ENCODE peak calls at places on chromosomes 6 and 20, in nine cellular contexts. One of them, this sample, is unnamed. For H3K4me1, the result is how much of the 10 kb centered on the place peaks cover.

GRCh38 chr6:11536795-11537194 is 754 bp upstream of the TMEM170B start:
- DNase-seq in uterus: peak
- DNase-seq in spleen: peak
- DNase-seq in H1: no peak
- DNase-seq in endothelial cell of umbilical vein: no peak
- DNase-seq in adrenal gland: no peak
- DNase-seq in IMR-90: no peak
- DNase-seq in A549: no peak
- DNase-seq in upper lobe of left lung: no peak
- DNase-seq in this sample: no peak

GRCh38 chr6:35675871-35676459 is 12.8 kb downstream of the FKBP5 start:
- DNase-seq in uterus: no peak
- DNase-seq in spleen: no peak
- DNase-seq in H1: no peak
- DNase-seq in endothelial cell of umbilical vein: no peak
- DNase-seq in adrenal gland: no peak
- DNase-seq in IMR-90: no peak
- DNase-seq in A549: no peak
- DNase-seq in upper lobe of left lung: no peak
- DNase-seq in this sample: no peak

GRCh38 chr20:51388227-51388626 is 154.3 kb downstream of the NFATC2 start:
- DNase-seq in uterus: no peak
- DNase-seq in spleen: no peak
- DNase-seq in H1: no peak
- DNase-seq in endothelial cell of umbilical vein: peak
- DNase-seq in adrenal gland: no peak
- DNase-seq in IMR-90: peak
- DNase-seq in A549: peak
- DNase-seq in upper lobe of left lung: no peak
- DNase-seq in this sample: no peak

GRCh38 chr6:169115632-169116031 is 138.0 kb downstream of the THBS2 start:
- DNase-seq in uterus: no peak
- DNase-seq in spleen: no peak
- DNase-seq in H1: no peak
- DNase-seq in endothelial cell of umbilical vein: no peak
- DNase-seq in adrenal gland: no peak
- DNase-seq in IMR-90: peak
- DNase-seq in A549: no peak
- DNase-seq in upper lobe of left lung: no peak
- DNase-seq in this sample: no peak

GRCh38 chr6:35972471-35972985 is 51.6 kb upstream of the SRPK1 start:
- DNase-seq in uterus: no peak
- DNase-seq in spleen: no peak
- DNase-seq in H1: no peak
- DNase-seq in endothelial cell of umbilical vein: no peak
- DNase-seq in adrenal gland: peak
- DNase-seq in IMR-90: no peak
- DNase-seq in A549: peak
- DNase-seq in upper lobe of left lung: no peak
- DNase-seq in this sample: no peak

GRCh38 chr20:1467355-1468116 is 887 bp upstream of the NSFL1C start:
- DNase-seq in uterus: no peak
- DNase-seq in spleen: peak
- DNase-seq in H1: no peak
- DNase-seq in endothelial cell of umbilical vein: no peak
- DNase-seq in adrenal gland: no peak
- DNase-seq in IMR-90: no peak
- DNase-seq in A549: no peak
- DNase-seq in upper lobe of left lung: no peak
- DNase-seq in this sample: peak

GRCh38 chr6:3751730-3752537 is 421 bp upstream of the PXDC1 start:
- DNase-seq in uterus: peak
- DNase-seq in spleen: peak
- DNase-seq in H1: no peak
- DNase-seq in endothelial cell of umbilical vein: peak
- DNase-seq in adrenal gland: peak
- DNase-seq in IMR-90: peak
- DNase-seq in A549: peak
- DNase-seq in upper lobe of left lung: peak
- DNase-seq in this sample: peak

GRCh38 chr6:156689656-156690055 is 87.5 kb upstream of the ARID1B start:
- DNase-seq in uterus: no peak
- DNase-seq in spleen: no peak
- DNase-seq in H1: no peak
- DNase-seq in endothelial cell of umbilical vein: no peak
- DNase-seq in adrenal gland: peak
- DNase-seq in IMR-90: no peak
- DNase-seq in A549: no peak
- DNase-seq in upper lobe of left lung: no peak
- DNase-seq in this sample: no peak

DNA sequence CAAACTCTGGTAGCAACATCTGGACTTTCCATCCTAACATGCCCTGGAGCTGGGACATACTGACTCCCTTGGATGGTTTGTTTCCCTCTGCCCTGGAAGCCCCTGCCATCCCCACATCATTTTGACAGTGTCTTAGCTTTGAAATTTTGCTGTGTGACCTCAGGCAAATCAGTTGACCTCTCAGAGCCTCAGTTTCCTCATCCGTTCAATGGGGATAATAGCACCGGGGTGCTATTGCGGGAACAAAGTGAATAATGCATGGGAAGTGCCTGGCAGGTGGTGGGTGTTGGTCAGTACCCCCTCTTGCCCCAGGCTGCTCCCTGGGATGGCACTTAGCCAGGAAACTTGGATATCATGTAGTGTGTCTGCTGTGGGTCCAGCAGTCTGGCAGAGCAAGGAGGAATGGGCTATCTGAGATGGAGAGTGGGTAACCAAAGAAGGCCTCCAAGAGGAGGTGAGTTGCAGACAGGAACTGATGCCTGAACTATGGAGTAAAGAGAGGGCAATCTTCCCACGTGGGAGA is 88.6 kb downstream of the MRPL14 start:
- DNase-seq in uterus: no peak
- DNase-seq in spleen: no peak
- DNase-seq in H1: no peak
- DNase-seq in endothelial cell of umbilical vein: no peak
- DNase-seq in adrenal gland: peak
- DNase-seq in IMR-90: no peak
- DNase-seq in A549: no peak
- DNase-seq in upper lobe of left lung: no peak
- DNase-seq in this sample: no peak
- H3K4me1 ChIP-seq in uterus: under half
- H3K4me1 ChIP-seq in spleen: under half
- H3K4me1 ChIP-seq in H1: under half
- H3K4me1 ChIP-seq in endothelial cell of umbilical vein: under half
- H3K4me1 ChIP-seq in adrenal gland: under half
- H3K4me1 ChIP-seq in IMR-90: under half
- H3K4me1 ChIP-seq in A549: half or more
- H3K4me1 ChIP-seq in upper lobe of left lung: under half
- H3K4me1 ChIP-seq in this sample: under half

GRCh38 chr20:32971703-32972161 is 32.5 kb downstream of the SUN5 start:
- DNase-seq in uterus: no peak
- DNase-seq in spleen: no peak
- DNase-seq in H1: no peak
- DNase-seq in endothelial cell of umbilical vein: no peak
- DNase-seq in adrenal gland: no peak
- DNase-seq in IMR-90: no peak
- DNase-seq in A549: no peak
- DNase-seq in upper lobe of left lung: no peak
- DNase-seq in this sample: no peak

GRCh38 chr20:32970115-32970972 is 33.9 kb downstream of the SUN5 start:
- DNase-seq in uterus: no peak
- DNase-seq in spleen: no peak
- DNase-seq in H1: no peak
- DNase-seq in endothelial cell of umbilical vein: no peak
- DNase-seq in adrenal gland: no peak
- DNase-seq in IMR-90: no peak
- DNase-seq in A549: no peak
- DNase-seq in upper lobe of left lung: no peak
- DNase-seq in this sample: no peak

GRCh38 chr20:32973077-32973717 is 31.0 kb downstream of the SUN5 start:
- DNase-seq in uterus: no peak
- DNase-seq in spleen: no peak
- DNase-seq in H1: no peak
- DNase-seq in endothelial cell of umbilical vein: no peak
- DNase-seq in adrenal gland: no peak
- DNase-seq in IMR-90: no peak
- DNase-seq in A549: no peak
- DNase-seq in upper lobe of left lung: no peak
- DNase-seq in this sample: no peak

GRCh38 chr20:32970973-32971300 is 33.3 kb downstream of the SUN5 start:
- DNase-seq in uterus: no peak
- DNase-seq in spleen: no peak
- DNase-seq in H1: no peak
- DNase-seq in endothelial cell of umbilical vein: no peak
- DNase-seq in adrenal gland: no peak
- DNase-seq in IMR-90: no peak
- DNase-seq in A549: no peak
- DNase-seq in upper lobe of left lung: no peak
- DNase-seq in this sample: no peak

GRCh38 chr20:32972181-32973076 is 31.8 kb downstream of the SUN5 start:
- DNase-seq in uterus: no peak
- DNase-seq in spleen: peak
- DNase-seq in H1: no peak
- DNase-seq in endothelial cell of umbilical vein: peak
- DNase-seq in adrenal gland: no peak
- DNase-seq in IMR-90: no peak
- DNase-seq in A549: no peak
- DNase-seq in upper lobe of left lung: no peak
- DNase-seq in this sample: no peak
- TF ChIP-seq POLR2A in uterus: no peak
- TF ChIP-seq POLR2A in spleen: no peak
- TF ChIP-seq POLR2A in H1: no peak
- TF ChIP-seq POLR2A in endothelial cell of umbilical vein: no peak
- TF ChIP-seq POLR2A in adrenal gland: no peak
- TF ChIP-seq POLR2A in IMR-90: no peak
- TF ChIP-seq POLR2A in A549: no peak
- TF ChIP-seq POLR2A in upper lobe of left lung: no peak
- TF ChIP-seq POLR2A in this sample: no peak

DNA sequence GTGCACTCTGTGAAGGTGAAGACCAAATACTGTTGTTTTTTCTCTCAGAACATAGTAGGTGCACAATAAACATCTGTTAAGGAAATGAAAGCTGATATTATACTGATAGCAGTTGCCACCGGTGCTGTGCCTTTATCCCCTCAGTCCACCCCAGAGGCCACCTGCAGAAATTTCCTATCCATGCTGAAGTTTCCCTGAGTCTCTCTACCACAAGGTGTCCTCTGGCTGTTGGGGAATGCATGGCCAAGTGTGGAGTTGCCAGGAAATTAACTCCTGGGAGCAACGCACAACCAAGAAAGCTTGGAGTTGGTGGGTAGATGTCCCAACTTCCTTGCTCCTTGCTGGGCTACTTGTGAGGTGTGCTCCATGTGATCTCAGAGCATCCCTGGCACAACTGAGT is 114.2 kb downstream of the LAMP5 start:
- DNase-seq in uterus: no peak
- DNase-seq in spleen: no peak
- DNase-seq in H1: no peak
- DNase-seq in endothelial cell of umbilical vein: no peak
- DNase-seq in adrenal gland: no peak
- DNase-seq in IMR-90: no peak
- DNase-seq in A549: no peak
- DNase-seq in upper lobe of left lung: no peak
- DNase-seq in this sample: no peak
- TF ChIP-seq CTCF in uterus: no peak
- TF ChIP-seq CTCF in spleen: no peak
- TF ChIP-seq CTCF in H1: no peak
- TF ChIP-seq CTCF in endothelial cell of umbilical vein: no peak
- TF ChIP-seq CTCF in adrenal gland: no peak
- TF ChIP-seq CTCF in IMR-90: no peak
- TF ChIP-seq CTCF in A549: no peak
- TF ChIP-seq CTCF in upper lobe of left lung: no peak
- TF ChIP-seq CTCF in this sample: no peak

GRCh38 chr6:44662461-44663121 is 275.1 kb downstream of the CDC5L start:
- DNase-seq in uterus: no peak
- DNase-seq in spleen: no peak
- DNase-seq in H1: peak
- DNase-seq in endothelial cell of umbilical vein: no peak
- DNase-seq in adrenal gland: no peak
- DNase-seq in IMR-90: no peak
- DNase-seq in A549: no peak
- DNase-seq in upper lobe of left lung: peak
- DNase-seq in this sample: no peak
- H3K4me1 ChIP-seq in uterus: under half
- H3K4me1 ChIP-seq in spleen: under half
- H3K4me1 ChIP-seq in H1: under half
- H3K4me1 ChIP-seq in endothelial cell of umbilical vein: under half
- H3K4me1 ChIP-seq in adrenal gland: under half
- H3K4me1 ChIP-seq in IMR-90: under half
- H3K4me1 ChIP-seq in A549: under half
- H3K4me1 ChIP-seq in upper lobe of left lung: under half
- H3K4me1 ChIP-seq in this sample: under half

This sample was measured in gastrocnemius medialis.